ENCODE peak calls at places on chromosomes 7 and 10, in six cellular contexts. One of them, this sample, is unnamed. For H3K4me1 and H3K9me2, the result is how much of the 10 kb centered on the place peaks cover.

GRCh38 chr10:34444223-34445183 is 370.6 kb downstream of the PARD3 start:
- DNase-seq in SK-N-SH: no peak
- DNase-seq in MM.1S: no peak
- DNase-seq in GM23248: peak
- DNase-seq in HCT116: no peak
- DNase-seq in PC-3: no peak
- DNase-seq in this sample: no peak

GRCh38 chr10:72736176-72736795 is 44.3 kb downstream of the MCU start:
- DNase-seq in HCT116: no peak
- DNase-seq in SK-N-SH: no peak
- DNase-seq in GM23248: peak
- DNase-seq in MM.1S: no peak
- DNase-seq in PC-3: no peak
- DNase-seq in this sample: no peak

GRCh38 chr10:13349776-13350274 is 1.7 kb upstream of the SEPHS1 start:
- DNase-seq in MM.1S: no peak
- DNase-seq in SK-N-SH: peak
- DNase-seq in HCT116: no peak
- DNase-seq in GM23248: peak
- DNase-seq in PC-3: peak
- DNase-seq in this sample: no peak

GRCh38 chr7:73778801-73779389 is 8.8 kb upstream of the CLDN3 start:
- DNase-seq in HCT116: no peak
- DNase-seq in SK-N-SH: no peak
- DNase-seq in GM23248: no peak
- DNase-seq in PC-3: no peak
- DNase-seq in MM.1S: no peak
- DNase-seq in this sample: no peak

GRCh38 chr10:126243976-126244375 is 144.3 kb downstream of the ADAM12 start:
- DNase-seq in GM23248: peak
- DNase-seq in MM.1S: no peak
- DNase-seq in HCT116: no peak
- DNase-seq in PC-3: no peak
- DNase-seq in SK-N-SH: no peak
- DNase-seq in this sample: no peak

GRCh38 chr7:40882071-40882658 is 747.4 kb downstream of the SUGCT start:
- DNase-seq in PC-3: no peak
- DNase-seq in HCT116: no peak
- DNase-seq in MM.1S: no peak
- DNase-seq in SK-N-SH: no peak
- DNase-seq in GM23248: no peak
- DNase-seq in this sample: no peak

GRCh38 chr7:140517546-140518369 is 38.5 kb upstream of the MKRN1 start:
- DNase-seq in MM.1S: peak
- DNase-seq in HCT116: peak
- DNase-seq in SK-N-SH: peak
- DNase-seq in PC-3: peak
- DNase-seq in GM23248: peak
- DNase-seq in this sample: peak

GRCh38 chr7:150937848-150938561 is 40.1 kb downstream of the KCNH2 start:
- DNase-seq in MM.1S: no peak
- DNase-seq in PC-3: peak
- DNase-seq in GM23248: peak
- DNase-seq in HCT116: no peak
- DNase-seq in SK-N-SH: peak
- DNase-seq in this sample: no peak

GRCh38 chr7:96676901-96677300 is 32.7 kb downstream of the SEM1 start:
- DNase-seq in HCT116: no peak
- DNase-seq in PC-3: no peak
- DNase-seq in GM23248: no peak
- DNase-seq in MM.1S: no peak
- DNase-seq in SK-N-SH: no peak
- DNase-seq in this sample: no peak

GRCh38 chr7:48426966-48427555 is 255.8 kb downstream of the ABCA13 start:
- DNase-seq in MM.1S: no peak
- DNase-seq in GM23248: peak
- DNase-seq in HCT116: no peak
- DNase-seq in PC-3: peak
- DNase-seq in SK-N-SH: no peak
- DNase-seq in this sample: peak

GRCh38 chr7:26365077-26365896 is 73.6 kb downstream of the SNX10 start:
- DNase-seq in SK-N-SH: peak
- DNase-seq in MM.1S: peak
- DNase-seq in HCT116: peak
- DNase-seq in GM23248: peak
- DNase-seq in PC-3: peak
- DNase-seq in this sample: peak

GRCh38 chr7:26291699-26292538 is at the start of gene SNX10:
- DNase-seq in PC-3: peak
- DNase-seq in MM.1S: peak
- DNase-seq in HCT116: peak
- DNase-seq in GM23248: peak
- DNase-seq in SK-N-SH: peak
- DNase-seq in this sample: peak

GRCh38 chr7:82723411-82723810 is 279.8 kb upstream of the CACNA2D1 start:
- DNase-seq in PC-3: peak
- DNase-seq in MM.1S: no peak
- DNase-seq in HCT116: no peak
- DNase-seq in SK-N-SH: no peak
- DNase-seq in GM23248: peak
- DNase-seq in this sample: no peak

GRCh38 chr10:53619678-53620077 is 847.1 kb upstream of the MBL2 start:
- DNase-seq in SK-N-SH: no peak
- DNase-seq in HCT116: no peak
- DNase-seq in PC-3: no peak
- DNase-seq in GM23248: no peak
- DNase-seq in MM.1S: no peak
- DNase-seq in this sample: no peak

GRCh38 chr10:47311193-47311899 is 10.9 kb upstream of the GDF2 start:
- DNase-seq in HCT116: no peak
- DNase-seq in SK-N-SH: no peak
- DNase-seq in GM23248: no peak
- DNase-seq in MM.1S: no peak
- DNase-seq in PC-3: peak
- DNase-seq in this sample: no peak

GRCh38 chr10:129090618-129091366 is 376.2 kb upstream of the MGMT start:
- DNase-seq in GM23248: no peak
- DNase-seq in SK-N-SH: no peak
- DNase-seq in PC-3: no peak
- DNase-seq in MM.1S: no peak
- DNase-seq in HCT116: no peak
- DNase-seq in this sample: no peak

GRCh38 chr10:102230861-102231356 is 4.8 kb downstream of the ELOVL3 start:
- DNase-seq in PC-3: no peak
- DNase-seq in MM.1S: peak
- DNase-seq in HCT116: peak
- DNase-seq in SK-N-SH: peak
- DNase-seq in GM23248: peak
- DNase-seq in this sample: no peak

GRCh38 chr10:101545898-101546297 is 42.2 kb downstream of the POLL start:
- DNase-seq in MM.1S: no peak
- DNase-seq in HCT116: no peak
- DNase-seq in SK-N-SH: peak
- DNase-seq in PC-3: no peak
- DNase-seq in GM23248: no peak
- DNase-seq in this sample: no peak

GRCh38 chr10:26417136-26417535 is 21.0 kb upstream of the APBB1IP start:
- DNase-seq in HCT116: no peak
- DNase-seq in GM23248: no peak
- DNase-seq in PC-3: no peak
- DNase-seq in MM.1S: no peak
- DNase-seq in SK-N-SH: no peak
- DNase-seq in this sample: no peak

GRCh38 chr10:109282510-109282909 is 640.8 kb downstream of the XPNPEP1 start:
- DNase-seq in MM.1S: no peak
- DNase-seq in HCT116: no peak
- DNase-seq in SK-N-SH: no peak
- DNase-seq in PC-3: peak
- DNase-seq in GM23248: peak
- DNase-seq in this sample: no peak

GRCh38 chr10:119243478-119243877 is 36.1 kb downstream of the GRK5 start:
- DNase-seq in HCT116: no peak
- DNase-seq in SK-N-SH: no peak
- DNase-seq in PC-3: no peak
- DNase-seq in MM.1S: no peak
- DNase-seq in GM23248: no peak
- DNase-seq in this sample: no peak

GRCh38 chr7:69177941-69178494 is 420.3 kb upstream of the AUTS2 start:
- DNase-seq in HCT116: no peak
- DNase-seq in MM.1S: no peak
- DNase-seq in PC-3: no peak
- DNase-seq in GM23248: no peak
- DNase-seq in SK-N-SH: no peak
- DNase-seq in this sample: no peak

GRCh38 chr10:3906511-3907111 is 121.6 kb upstream of the KLF6 start:
- DNase-seq in GM23248: peak
- DNase-seq in SK-N-SH: no peak
- DNase-seq in MM.1S: no peak
- DNase-seq in PC-3: peak
- DNase-seq in HCT116: no peak
- DNase-seq in this sample: no peak

GRCh38 chr7:21971780-21972396 is 26.2 kb upstream of the CDCA7L start:
- DNase-seq in SK-N-SH: no peak
- DNase-seq in HCT116: peak
- DNase-seq in PC-3: no peak
- DNase-seq in GM23248: no peak
- DNase-seq in MM.1S: no peak
- DNase-seq in this sample: no peak
- H3K9ac ChIP-seq in SK-N-SH: no peak
- H3K9ac ChIP-seq in HCT116: peak
- H3K9ac ChIP-seq in PC-3: no peak
- H3K9ac ChIP-seq in GM23248: no peak
- H3K9ac ChIP-seq in MM.1S: no peak
- H3K9ac ChIP-seq in this sample: no peak

GRCh38 chr10:96714031-96714590 is 6.2 kb downstream of the PIK3AP1 start:
- DNase-seq in PC-3: peak
- DNase-seq in SK-N-SH: no peak
- DNase-seq in HCT116: no peak
- DNase-seq in GM23248: peak
- DNase-seq in MM.1S: no peak
- DNase-seq in this sample: no peak

GRCh38 chr10:96719205-96719604 is 1.1 kb downstream of the PIK3AP1 start:
- DNase-seq in MM.1S: no peak
- DNase-seq in SK-N-SH: no peak
- DNase-seq in GM23248: no peak
- DNase-seq in HCT116: no peak
- DNase-seq in PC-3: no peak
- DNase-seq in this sample: no peak

GRCh38 chr10:96714856-96715255 is 5.5 kb downstream of the PIK3AP1 start:
- DNase-seq in SK-N-SH: no peak
- DNase-seq in MM.1S: no peak
- DNase-seq in PC-3: no peak
- DNase-seq in HCT116: no peak
- DNase-seq in GM23248: no peak
- DNase-seq in this sample: no peak

GRCh38 chr10:96718304-96718990 is 1.9 kb downstream of the PIK3AP1 start:
- DNase-seq in HCT116: no peak
- DNase-seq in GM23248: no peak
- DNase-seq in SK-N-SH: no peak
- DNase-seq in PC-3: no peak
- DNase-seq in MM.1S: no peak
- DNase-seq in this sample: peak

GRCh38 chr10:96716396-96716795 is 3.9 kb downstream of the PIK3AP1 start:
- DNase-seq in PC-3: no peak
- DNase-seq in SK-N-SH: no peak
- DNase-seq in HCT116: no peak
- DNase-seq in MM.1S: no peak
- DNase-seq in GM23248: no peak
- DNase-seq in this sample: no peak
- H3K4me1 ChIP-seq in PC-3: under half
- H3K4me1 ChIP-seq in SK-N-SH: under half
- H3K4me1 ChIP-seq in HCT116: under half
- H3K4me1 ChIP-seq in MM.1S: under half
- H3K4me1 ChIP-seq in GM23248: under half
- H3K4me1 ChIP-seq in this sample: half or more

GRCh38 chr7:54711900-54712595 is 47.0 kb downstream of the SEC61G start:
- DNase-seq in GM23248: no peak
- DNase-seq in SK-N-SH: no peak
- DNase-seq in PC-3: no peak
- DNase-seq in MM.1S: no peak
- DNase-seq in HCT116: no peak
- DNase-seq in this sample: no peak

GRCh38 chr7:54709283-54709682 is 49.7 kb downstream of the SEC61G start:
- DNase-seq in MM.1S: no peak
- DNase-seq in PC-3: no peak
- DNase-seq in GM23248: no peak
- DNase-seq in HCT116: no peak
- DNase-seq in SK-N-SH: no peak
- DNase-seq in this sample: no peak

DNA sequence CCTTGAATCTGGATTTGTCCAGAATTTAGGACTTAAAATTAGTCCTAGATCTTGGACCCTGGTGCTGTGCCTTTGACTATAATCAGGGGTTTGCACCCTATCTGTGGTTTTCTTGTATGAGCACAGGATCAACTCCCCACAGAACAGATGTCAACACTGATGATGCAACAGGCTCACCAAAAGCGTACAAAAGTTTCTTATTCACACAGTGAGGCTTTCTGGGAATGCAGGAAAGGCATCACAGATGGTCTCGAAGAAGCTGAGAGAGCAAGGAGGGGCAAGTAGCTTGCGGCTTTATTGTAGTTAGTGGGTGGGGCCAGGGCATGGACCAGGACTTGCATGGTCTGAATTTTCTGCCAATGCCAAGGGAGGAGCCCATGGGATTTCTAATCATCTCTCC is 46.2 kb downstream of the SEC61G start:
- DNase-seq in GM23248: no peak
- DNase-seq in HCT116: no peak
- DNase-seq in MM.1S: no peak
- DNase-seq in SK-N-SH: no peak
- DNase-seq in PC-3: no peak
- DNase-seq in this sample: no peak
- H3K9me2 ChIP-seq in GM23248: under half
- H3K9me2 ChIP-seq in HCT116: under half
- H3K9me2 ChIP-seq in MM.1S: under half
- H3K9me2 ChIP-seq in SK-N-SH: under half
- H3K9me2 ChIP-seq in PC-3: under half
- H3K9me2 ChIP-seq in this sample: under half

GRCh38 chr10:15793664-15794063 is 66.6 kb downstream of the MINDY3 start:
- DNase-seq in HCT116: no peak
- DNase-seq in PC-3: no peak
- DNase-seq in MM.1S: no peak
- DNase-seq in GM23248: no peak
- DNase-seq in SK-N-SH: no peak
- DNase-seq in this sample: no peak

GRCh38 chr10:15791816-15792524 is 68.3 kb downstream of the MINDY3 start:
- DNase-seq in GM23248: peak
- DNase-seq in PC-3: no peak
- DNase-seq in SK-N-SH: no peak
- DNase-seq in MM.1S: no peak
- DNase-seq in HCT116: no peak
- DNase-seq in this sample: no peak

GRCh38 chr10:15787426-15787825 is 67.7 kb upstream of the ITGA8 start:
- DNase-seq in PC-3: no peak
- DNase-seq in HCT116: no peak
- DNase-seq in MM.1S: peak
- DNase-seq in SK-N-SH: no peak
- DNase-seq in GM23248: no peak
- DNase-seq in this sample: no peak

GRCh38 chr10:15792777-15793176 is 67.5 kb downstream of the MINDY3 start:
- DNase-seq in HCT116: no peak
- DNase-seq in PC-3: no peak
- DNase-seq in GM23248: no peak
- DNase-seq in SK-N-SH: no peak
- DNase-seq in MM.1S: no peak
- DNase-seq in this sample: no peak

GRCh38 chr10:15789793-15790525 is 70.2 kb upstream of the ITGA8 start:
- DNase-seq in MM.1S: no peak
- DNase-seq in SK-N-SH: no peak
- DNase-seq in HCT116: no peak
- DNase-seq in GM23248: peak
- DNase-seq in PC-3: no peak
- DNase-seq in this sample: no peak
- H3K9ac ChIP-seq in MM.1S: peak
- H3K9ac ChIP-seq in SK-N-SH: no peak
- H3K9ac ChIP-seq in HCT116: no peak
- H3K9ac ChIP-seq in GM23248: peak
- H3K9ac ChIP-seq in PC-3: no peak
- H3K9ac ChIP-seq in this sample: no peak

This sample was measured in Karpas-422.